ENCODE peak calls at places on chromosome X, in eight cellular contexts. R is SK-N-SH, F is GM23338, M is upper lobe of left lung, Y is transverse colon, K is stomach, V is HCT116, L is K562. W is an unnamed sample.

GRCh38 chrX:101415180-101416130 is 7.4 kb downstream of the HNRNPH2 start:
- DNase-seq in R (peak; percentile 58), F (peak; percentile 75), M (no peak), Y (no peak), K (no peak), V (no peak), L (peak; percentile 72), W (peak; percentile 28)

GRCh38 chrX:29478336-29479069 is 736.9 kb upstream of the MAGEB2 start:
- DNase-seq in R (peak; percentile 56), F (peak; percentile 60), M (no peak), Y (peak; percentile 16), K (peak; percentile 26), V (peak; percentile 36), L (peak; percentile 5), W (no peak)

GRCh38 chrX:102975016-102975415 is 37.9 kb downstream of the RAB40AL start:
- DNase-seq in R (no peak), F (no peak), M (no peak), Y (no peak), K (no peak), V (no peak), L (no peak), W (no peak)

GRCh38 chrX:114774691-114775090 is 190.8 kb downstream of the HTR2C start:
- DNase-seq in R (no peak), F (peak; percentile 38), M (no peak), Y (no peak), K (no peak), V (no peak), L (no peak), W (no peak)

GRCh38 chrX:121307441-121307840 is 260.0 kb downstream of the GLUD2 start:
- DNase-seq in R (no peak), F (no peak), M (no peak), Y (no peak), K (no peak), V (no peak), L (no peak), W (no peak)

GRCh38 chrX:72306851-72307645 is 1.3 kb upstream of the CITED1 start:
- DNase-seq in R (peak; percentile 87), F (peak; percentile 70), M (peak; percentile 82), Y (peak; percentile 65), K (peak; percentile 63), V (peak; percentile 22), L (peak; percentile 57), W (peak; percentile 35)

GRCh38 chrX:140766024-140766611 is 56.6 kb downstream of the LINC00632 start:
- DNase-seq in R (peak; percentile 61), F (peak; percentile 60), M (no peak), Y (peak; percentile 22), K (peak; percentile 37), V (no peak), L (peak; percentile 58), W (no peak)

GRCh38 chrX:49309401-49309981 is 6.0 kb downstream of the GAGE10 start:
- DNase-seq in R (no peak), F (peak; percentile 80), M (no peak), Y (no peak), K (no peak), V (no peak), L (no peak), W (peak; percentile 5)

GRCh38 chrX:8289523-8289922 is 118.5 kb upstream of the VCX2 start:
- DNase-seq in R (no peak), F (no peak), M (no peak), Y (no peak), K (no peak), V (no peak), L (no peak), W (no peak)

GRCh38 chrX:107168259-107168658 is 38.0 kb downstream of the NUP62CL start:
- DNase-seq in R (no peak), F (no peak), M (no peak), Y (no peak), K (no peak), V (no peak), L (peak; percentile 57), W (no peak)

GRCh38 chrX:499870-500364 is 113.2 kb upstream of the PPP2R3B start:
- DNase-seq in R (no peak), F (peak; percentile 80), M (no peak), Y (no peak), K (no peak), V (no peak), L (no peak), W (no peak)

GRCh38 chrX:123743312-123743711 is 10.5 kb upstream of the THOC2 start:
- DNase-seq in R (no peak), F (no peak), M (no peak), Y (no peak), K (no peak), V (no peak), L (no peak), W (no peak)

GRCh38 chrX:118739577-118739976 is 12.2 kb downstream of the IL13RA1 start:
- DNase-seq in R (no peak), F (no peak), M (no peak), Y (no peak), K (no peak), V (no peak), L (no peak), W (no peak)
- TF ChIP-seq POLR2AphosphoS5 in R (no peak), F (no peak), M (no peak), Y (no peak), K (no peak), V (no peak), L (no peak), W (no peak)

GRCh38 chrX:149540133-149540620 is 635 bp upstream of the EOLA1 start:
- DNase-seq in R (peak; percentile 84), F (peak; percentile 86), M (peak; percentile 94), Y (peak; percentile 93), K (peak; percentile 92), V (peak; percentile 63), L (peak; percentile 91), W (peak; percentile 92)

GRCh38 chrX:149541521-149542047 is 772 bp downstream of the EOLA1 start:
- DNase-seq in R (no peak), F (peak; percentile 4), M (no peak), Y (no peak), K (no peak), V (no peak), L (peak; percentile 61), W (no peak)

GRCh38 chrX:149540621-149541520 is at the start of gene EOLA1:
- DNase-seq in R (peak; percentile 22), F (no peak), M (peak; percentile 79), Y (peak; percentile 91), K (peak; percentile 89), V (peak; percentile 90), L (peak; percentile 94), W (peak; percentile 78)

DNA sequence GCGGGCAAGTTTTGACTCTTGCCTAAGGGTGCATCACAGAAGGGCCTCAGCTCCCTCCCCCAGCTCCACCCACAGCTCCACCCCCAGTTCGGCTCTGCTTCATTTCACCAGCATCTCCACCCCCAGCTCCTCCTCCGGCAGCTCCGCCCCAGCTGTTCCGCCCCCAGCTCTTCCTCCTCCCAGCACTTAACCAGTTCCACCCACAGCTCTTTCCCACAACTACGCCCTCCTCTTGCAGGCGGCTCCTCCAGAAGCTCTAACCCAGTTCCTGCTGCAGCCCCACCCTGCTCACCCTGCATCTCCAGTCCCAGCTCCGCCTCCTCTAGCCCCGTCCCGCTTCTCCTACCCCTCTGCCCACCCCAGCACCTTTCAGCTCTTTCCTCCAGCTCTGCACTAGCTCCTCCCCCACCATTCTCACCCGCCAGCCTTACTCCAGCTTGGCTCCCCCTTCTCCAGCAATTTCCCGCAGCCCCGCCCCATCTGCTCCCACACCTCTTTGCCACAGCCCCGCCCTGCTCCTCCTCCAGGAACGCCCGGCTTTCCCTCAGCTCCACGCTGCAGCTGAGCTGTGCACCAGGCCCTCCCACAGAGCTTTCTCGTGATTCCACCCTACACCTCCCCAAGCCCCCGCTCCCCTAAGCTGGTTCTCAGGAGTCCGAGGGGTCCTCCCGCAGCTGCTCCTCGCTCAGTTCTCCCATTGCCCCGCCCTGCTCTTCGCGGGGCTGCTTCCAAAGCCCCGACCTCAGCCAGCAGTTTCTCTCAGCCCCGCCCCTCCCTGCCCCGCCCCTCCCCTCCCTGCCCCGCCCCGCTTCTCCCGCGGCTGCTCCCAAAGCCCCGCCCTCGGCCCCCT is 1.3 kb upstream of the EOLA1 start:
- DNase-seq in R (peak; percentile 74), F (peak; percentile 85), M (peak; percentile 90), Y (peak; percentile 90), K (peak; percentile 84), V (peak; percentile 77), L (peak; percentile 93), W (peak; percentile 85)
- TF ChIP-seq POLR2AphosphoS5 in R (no peak), F (peak; percentile 11), M (peak; percentile 36), Y (no peak), K (no peak), V (no peak), L (no peak), W (no peak)

GRCh38 chrX:17413228-17413627 is 38.2 kb downstream of the NHS start:
- DNase-seq in R (no peak), F (no peak), M (no peak), Y (no peak), K (no peak), V (peak; percentile 32), L (no peak), W (no peak)
- TF ChIP-seq POLR2AphosphoS5 in R (no peak), F (no peak), M (no peak), Y (no peak), K (no peak), V (no peak), L (no peak), W (no peak)

GRCh38 chrX:19867938-19868337 is 19.5 kb downstream of the SH3KBP1 start:
- DNase-seq in R (no peak), F (no peak), M (no peak), Y (no peak), K (no peak), V (no peak), L (no peak), W (no peak)

GRCh38 chrX:19866626-19867410 is 20.6 kb downstream of the SH3KBP1 start:
- DNase-seq in R (no peak), F (no peak), M (no peak), Y (no peak), K (no peak), V (no peak), L (no peak), W (no peak)

GRCh38 chrX:19864736-19865135 is 22.7 kb downstream of the SH3KBP1 start:
- DNase-seq in R (no peak), F (no peak), M (no peak), Y (no peak), K (no peak), V (no peak), L (no peak), W (no peak)

GRCh38 chrX:19867411-19867732 is 20.0 kb downstream of the SH3KBP1 start:
- DNase-seq in R (no peak), F (no peak), M (no peak), Y (no peak), K (no peak), V (no peak), L (no peak), W (no peak)

DNA sequence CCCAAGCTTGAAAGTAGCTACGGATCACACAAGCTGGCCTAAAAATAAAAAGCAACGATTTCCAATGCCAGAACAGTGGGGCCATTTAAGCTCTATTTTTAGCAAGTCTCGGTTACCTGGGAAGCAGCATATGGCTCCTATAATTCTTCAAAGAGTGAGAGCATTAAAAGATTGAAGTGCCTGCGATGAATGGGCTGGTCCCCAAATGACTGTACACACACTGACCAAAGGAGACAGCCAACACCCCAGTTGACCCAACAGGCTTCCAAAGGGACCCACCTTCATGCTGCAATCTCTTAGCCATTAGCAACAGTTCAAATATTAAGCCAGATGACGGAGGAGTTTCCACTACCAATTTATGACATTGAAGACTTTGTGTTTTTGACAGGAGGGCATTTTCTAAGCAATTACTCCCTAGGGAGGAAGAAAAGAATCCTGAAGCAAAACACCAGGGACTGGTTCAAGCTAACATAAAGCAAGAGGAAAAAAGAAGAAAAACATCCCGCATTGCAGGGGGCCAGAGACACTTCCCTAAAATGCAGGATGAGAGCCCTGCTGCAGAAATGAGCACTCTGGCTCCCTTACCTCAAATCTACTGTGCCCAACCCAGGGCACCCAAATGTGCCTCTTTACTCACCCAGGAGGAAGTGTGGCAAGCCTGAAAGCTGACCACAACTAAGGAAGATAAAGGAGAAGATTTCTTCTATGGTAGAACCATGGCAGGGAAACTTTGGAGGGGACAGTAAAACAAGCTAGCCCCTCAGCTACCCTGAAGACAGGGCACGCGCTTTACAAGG is 21.6 kb downstream of the SH3KBP1 start:
- DNase-seq in R (no peak), F (no peak), M (no peak), Y (no peak), K (no peak), V (no peak), L (no peak), W (no peak)
- TF ChIP-seq POLR2AphosphoS5 in R (no peak), F (no peak), M (no peak), Y (no peak), K (no peak), V (no peak), L (no peak), W (no peak)

W was measured in prostate gland.